ENCODE peak calls at places on chromosomes 11 and 22, in nine cellular contexts. D is choroid plexus epithelial cell; F is CD8-positive, alpha-beta T cell; E is RWPE1; A is fibroblast of pulmonary artery; Y is WTC11; P is HFFc6; U is glutamatergic neuron; M is IMR-90. K is an unnamed sample.

GRCh38 chr11:33773399-33774355 is 643 bp downstream of the FBXO3 start:
- DNase-seq in E (peak), D (no peak), A (no peak), F (peak), Y (peak), M (peak), P (peak), U (peak), K (no peak)

GRCh38 chr22:17786435-17787158 is 12.3 kb upstream of the BID start:
- DNase-seq in U (peak), Y (peak), P (peak), A (peak), M (no peak), E (no peak), D (peak), F (no peak), K (peak)

GRCh38 chr11:12540075-12540685 is 134.0 kb upstream of the TEAD1 start:
- DNase-seq in F (no peak), U (no peak), M (peak), D (peak), E (no peak), P (peak), A (peak), Y (no peak), K (no peak)

GRCh38 chr11:87180743-87181142 is 143.0 kb downstream of the TMEM135 start:
- DNase-seq in D (peak), A (peak), P (peak), Y (no peak), F (no peak), M (peak), E (no peak), U (no peak), K (no peak)

GRCh38 chr11:4531666-4532065 is 13.3 kb upstream of the OR52M1 start:
- DNase-seq in Y (peak), P (no peak), A (no peak), U (no peak), M (no peak), D (no peak), F (no peak), E (no peak), K (no peak)

GRCh38 chr11:8253566-8253965 is 10.1 kb downstream of the LMO1 start:
- DNase-seq in U (no peak), M (no peak), D (no peak), F (no peak), Y (no peak), A (no peak), E (no peak), P (no peak), K (no peak)

GRCh38 chr11:118233377-118233776 is 8.6 kb upstream of the JAML start:
- DNase-seq in E (peak), U (no peak), M (no peak), A (no peak), F (no peak), P (no peak), Y (no peak), D (no peak), K (no peak)

GRCh38 chr22:37569009-37569920 is 9.0 kb downstream of the CDC42EP1 start:
- DNase-seq in U (no peak), E (no peak), D (no peak), Y (no peak), M (no peak), A (no peak), P (no peak), F (no peak), K (no peak)

GRCh38 chr11:110156503-110156902 is 63.3 kb downstream of the ZC3H12C start:
- DNase-seq in U (no peak), F (no peak), P (no peak), Y (no peak), E (no peak), M (no peak), D (no peak), A (no peak), K (no peak)

GRCh38 chr11:128733440-128734115 is 39.7 kb downstream of the FLI1 start:
- DNase-seq in A (no peak), F (no peak), Y (peak), D (peak), M (peak), U (no peak), E (no peak), P (peak), K (no peak)

GRCh38 chr11:15146271-15147003 is 31.7 kb downstream of the INSC start:
- DNase-seq in P (peak), Y (no peak), U (no peak), D (peak), F (no peak), A (peak), M (peak), E (no peak), K (no peak)

GRCh38 chr11:86717817-86718501 is 45.5 kb upstream of the ME3 start:
- DNase-seq in Y (no peak), A (no peak), P (no peak), U (no peak), F (no peak), D (peak), E (no peak), M (no peak), K (no peak)

GRCh38 chr11:107704432-107704831 is 7.4 kb downstream of the SLN start:
- DNase-seq in M (peak), Y (no peak), E (no peak), F (no peak), A (peak), U (no peak), D (peak), P (peak), K (no peak)

GRCh38 chr11:60127311-60127811 is 38.9 kb downstream of the MS4A2 start:
- DNase-seq in U (no peak), D (no peak), A (no peak), F (no peak), M (no peak), P (no peak), Y (no peak), E (peak), K (no peak)

GRCh38 chr22:26679003-26679629 is 21.7 kb downstream of the MIAT start:
- DNase-seq in U (peak), F (peak), D (peak), Y (peak), A (peak), M (peak), P (peak), E (peak), K (peak)

GRCh38 chr11:17668166-17668565 is 51.2 kb upstream of the MYOD1 start:
- DNase-seq in Y (no peak), F (no peak), M (no peak), A (no peak), P (no peak), D (no peak), E (no peak), U (no peak), K (no peak)

GRCh38 chr11:79437274-79437980 is 3.4 kb downstream of the TENM4 start:
- DNase-seq in M (peak), P (peak), A (no peak), E (peak), D (peak), F (no peak), Y (peak), U (peak), K (peak)

GRCh38 chr11:73556966-73557365 is 40.9 kb downstream of the FAM168A start:
- DNase-seq in P (no peak), E (no peak), F (no peak), A (no peak), U (no peak), D (no peak), Y (no peak), M (no peak), K (no peak)

GRCh38 chr11:57116654-57117053 is 65.1 kb upstream of the LRRC55 start:
- DNase-seq in F (no peak), U (peak), Y (peak), D (peak), M (peak), P (peak), E (peak), A (peak), K (peak)

GRCh38 chr11:79705648-79706047 is 264.8 kb upstream of the TENM4 start:
- DNase-seq in E (no peak), D (no peak), F (no peak), A (no peak), M (no peak), Y (no peak), P (no peak), U (no peak), K (no peak)

GRCh38 chr22:40345801-40346177 is 511 bp upstream of the ADSL start:
- DNase-seq in F (peak), A (peak), Y (peak), M (no peak), P (peak), D (peak), E (peak), U (peak), K (no peak)

GRCh38 chr22:40348025-40348658 is 1.8 kb downstream of the ADSL start:
- DNase-seq in U (peak), Y (peak), D (peak), P (peak), A (peak), F (peak), M (peak), E (peak), K (peak)

GRCh38 chr22:40345271-40345670 is 1.0 kb upstream of the ADSL start:
- DNase-seq in F (peak), D (peak), Y (no peak), M (peak), P (no peak), U (no peak), A (peak), E (no peak), K (no peak)

GRCh38 chr22:40347300-40347699 is 1.0 kb downstream of the ADSL start:
- DNase-seq in D (no peak), Y (no peak), M (no peak), P (no peak), A (no peak), E (no peak), U (no peak), F (no peak), K (no peak)

GRCh38 chr22:40346178-40347064 is at the start of gene ADSL:
- DNase-seq in U (peak), E (peak), M (peak), F (peak), D (peak), Y (peak), A (peak), P (peak), K (peak)
- TF ChIP-seq CTCF in U (no peak), E (no peak), M (peak), F (no peak), D (peak), Y (no peak), A (no peak), P (no peak), K (no peak)

GRCh38 chr22:41917906-41918791 is 3.3 kb upstream of the SHISA8 start:
- DNase-seq in A (peak), M (peak), F (no peak), D (peak), Y (no peak), U (no peak), P (no peak), E (peak), K (peak)

GRCh38 chr22:41916745-41917358 is 2.0 kb upstream of the SHISA8 start:
- DNase-seq in A (no peak), P (no peak), U (no peak), E (no peak), F (no peak), Y (no peak), D (no peak), M (no peak), K (peak)

GRCh38 chr22:41917375-41917905 is 2.6 kb upstream of the SHISA8 start:
- DNase-seq in Y (no peak), A (no peak), E (no peak), D (no peak), F (no peak), P (no peak), M (no peak), U (no peak), K (peak)

GRCh38 chr22:41920271-41920976 is 5.5 kb upstream of the SHISA8 start:
- DNase-seq in U (no peak), D (no peak), P (no peak), M (no peak), F (no peak), A (no peak), Y (no peak), E (no peak), K (peak)

DNA sequence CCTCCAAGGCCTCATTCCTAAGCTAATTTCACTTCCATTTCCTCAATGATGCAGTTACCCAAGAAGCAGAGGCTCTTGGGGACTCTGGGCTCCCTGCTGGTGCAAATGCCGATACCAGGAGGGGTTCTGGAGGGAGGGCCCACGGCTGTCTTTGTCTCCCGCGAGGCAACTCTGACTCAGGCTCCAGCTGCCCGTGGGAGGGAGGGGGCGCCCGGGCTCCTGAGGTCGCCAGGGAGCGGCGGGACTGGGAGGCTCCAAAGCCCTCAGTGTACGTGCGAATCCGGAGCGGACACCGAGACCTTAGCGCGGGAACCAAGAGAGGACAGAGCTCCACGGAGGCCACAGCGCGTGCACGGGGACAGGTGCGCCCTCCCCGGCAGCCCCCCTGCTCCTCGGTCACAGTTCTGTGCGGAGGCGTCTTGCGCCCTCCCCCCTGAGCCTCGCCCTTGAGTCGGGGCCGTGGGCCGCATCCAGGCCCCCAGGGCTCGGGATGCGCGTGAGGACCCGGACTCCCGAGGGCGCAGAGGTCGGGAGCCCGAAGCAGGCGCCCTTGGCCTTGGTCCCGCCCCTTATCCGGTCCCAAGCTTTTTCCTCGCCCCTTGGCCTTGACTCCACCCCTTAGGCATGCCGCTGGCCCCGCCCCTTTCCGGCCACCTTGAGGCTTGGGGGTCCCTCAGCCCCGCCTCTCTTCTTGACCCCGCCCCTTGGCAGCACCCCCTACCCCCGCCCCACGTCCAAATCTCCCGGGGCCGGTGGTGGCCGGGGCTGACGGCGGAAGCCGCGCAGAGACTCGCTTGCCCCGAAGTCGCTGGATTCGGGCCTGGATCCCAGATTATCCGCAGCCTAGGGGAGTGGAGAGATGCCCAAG is 4.7 kb upstream of the SHISA8 start:
- DNase-seq in U (peak), F (peak), M (peak), Y (peak), P (no peak), D (peak), E (no peak), A (no peak), K (peak)
- TF ChIP-seq CTCF in U (no peak), F (no peak), M (no peak), Y (no peak), P (no peak), D (no peak), E (no peak), A (no peak), K (no peak)

GRCh38 chr11:116211166-116211565 is 561.6 kb downstream of the BUD13 start:
- DNase-seq in P (no peak), U (no peak), A (no peak), Y (no peak), M (no peak), E (no peak), F (no peak), D (no peak), K (no peak)

GRCh38 chr11:116219171-116219635 is 553.6 kb downstream of the BUD13 start:
- DNase-seq in M (no peak), Y (no peak), U (no peak), A (no peak), D (no peak), P (no peak), F (no peak), E (no peak), K (no peak)

GRCh38 chr11:116217441-116217840 is 555.3 kb downstream of the BUD13 start:
- DNase-seq in E (no peak), D (no peak), A (no peak), F (no peak), U (no peak), P (no peak), Y (no peak), M (no peak), K (no peak)

GRCh38 chr11:116217006-116217405 is 555.8 kb downstream of the BUD13 start:
- DNase-seq in F (peak), Y (peak), P (no peak), D (peak), A (peak), U (peak), M (peak), E (no peak), K (peak)

GRCh38 chr11:116215471-116216113 is 557.2 kb downstream of the BUD13 start:
- DNase-seq in Y (peak), E (no peak), M (no peak), A (no peak), P (no peak), D (no peak), F (no peak), U (no peak), K (peak)
- TF ChIP-seq CTCF in Y (peak), E (no peak), M (no peak), A (no peak), P (no peak), D (no peak), F (no peak), U (peak), K (peak)

GRCh38 chr11:124915541-124916369 is 3.3 kb upstream of the HEPN1 start:
- DNase-seq in M (peak), P (peak), E (no peak), F (no peak), D (peak), U (no peak), A (peak), Y (no peak), K (no peak)
- TF ChIP-seq CTCF in M (no peak), P (no peak), E (no peak), F (no peak), D (no peak), U (no peak), A (no peak), Y (no peak), K (no peak)

GRCh38 chr22:36239401-36240171 is at the start of gene APOL2:
- DNase-seq in D (peak), P (peak), A (peak), M (peak), Y (peak), U (peak), F (peak), E (peak), K (peak)
- TF ChIP-seq CTCF in D (peak), P (peak), A (peak), M (peak), Y (no peak), U (no peak), F (peak), E (peak), K (no peak)

GRCh38 chr11:126481303-126481680 is 125.8 kb downstream of the ST3GAL4 start:
- DNase-seq in Y (no peak), U (no peak), E (no peak), P (no peak), F (no peak), A (no peak), M (no peak), D (no peak), K (no peak)

GRCh38 chr11:126482586-126483108 is 127.2 kb downstream of the ST3GAL4 start:
- DNase-seq in M (peak), A (no peak), U (no peak), P (no peak), E (no peak), F (no peak), D (peak), Y (no peak), K (no peak)

GRCh38 chr11:126479178-126479930 is 123.9 kb downstream of the ST3GAL4 start:
- DNase-seq in E (no peak), U (no peak), M (no peak), D (no peak), P (no peak), A (no peak), Y (no peak), F (no peak), K (no peak)

GRCh38 chr11:126480015-126480409 is 124.5 kb downstream of the ST3GAL4 start:
- DNase-seq in U (peak), P (no peak), D (no peak), F (no peak), E (no peak), Y (no peak), A (no peak), M (no peak), K (no peak)

GRCh38 chr11:126480410-126481302 is 125.2 kb downstream of the ST3GAL4 start:
- DNase-seq in E (peak), D (peak), U (peak), A (peak), Y (peak), P (peak), M (peak), F (peak), K (peak)
- TF ChIP-seq CTCF in E (peak), D (peak), U (peak), A (peak), Y (peak), P (peak), M (peak), F (peak), K (peak)

GRCh38 chr11:47161134-47161854 is 15.4 kb downstream of the ARFGAP2 start:
- DNase-seq in Y (peak), D (peak), M (peak), U (peak), E (peak), A (peak), F (peak), P (peak), K (peak)
- TF ChIP-seq CTCF in Y (peak), D (peak), M (peak), U (peak), E (peak), A (peak), F (peak), P (peak), K (peak)

K was measured in endothelial cell.